ENCODE peak calls at places on chromosomes 7 and 10, in five cellular contexts. J is stimulated activated CD4-positive, alpha-beta T cell treated with anti-CD3 and anti-CD28 coated beads, Interleukin-2, amount 100 ng/mL, for 48 hours; D is left ventricle myocardium superior; S is mucosa of gallbladder; Y is hepatic stellate cell. A is an unnamed sample.

GRCh38 chr7:55343860-55344606 is 21.1 kb upstream of the LANCL2 start:
- DNase-seq in D (no peak), J (no peak), Y (no peak), S (no peak), A (no peak)

GRCh38 chr7:110281362-110281761 is 809.6 kb upstream of the LRRN3 start:
- DNase-seq in S (no peak), D (no peak), Y (no peak), J (no peak), A (no peak)

GRCh38 chr10:34106356-34106885 is 708.7 kb downstream of the PARD3 start:
- DNase-seq in D (no peak), Y (no peak), S (no peak), J (no peak), A (no peak)

GRCh38 chr10:76558996-76559888 is 1078.4 kb downstream of the KCNMA1 start:
- DNase-seq in Y (peak), S (no peak), D (no peak), J (no peak), A (no peak)

GRCh38 chr10:75717126-75717916 is 285.9 kb downstream of the LRMDA start:
- DNase-seq in S (no peak), D (no peak), Y (no peak), J (no peak), A (no peak)

GRCh38 chr10:92062273-92062672 is 138.7 kb downstream of the BTAF1 start:
- DNase-seq in S (no peak), D (no peak), J (no peak), Y (no peak), A (no peak)

GRCh38 chr7:35831208-35831607 is 30.4 kb downstream of the SEPTIN7 start:
- DNase-seq in S (no peak), D (no peak), Y (peak), J (no peak), A (no peak)

GRCh38 chr7:33854178-33854577 is 51.2 kb upstream of the BMPER start:
- DNase-seq in S (no peak), Y (no peak), D (no peak), J (no peak), A (no peak)

GRCh38 chr10:75611081-75611971 is 179.9 kb downstream of the LRMDA start:
- DNase-seq in D (no peak), S (no peak), Y (no peak), J (no peak), A (no peak)

GRCh38 chr7:132580277-132580676 is 4.0 kb upstream of the PLXNA4 start:
- DNase-seq in S (no peak), J (no peak), Y (no peak), D (no peak), A (no peak)

GRCh38 chr10:4359003-4359402 is 467.0 kb upstream of the AKR1E2 start:
- DNase-seq in J (no peak), D (no peak), S (no peak), Y (no peak), A (no peak)

GRCh38 chr10:47160229-47160908 is 139.6 kb upstream of the GDF10 start:
- DNase-seq in D (no peak), S (no peak), J (no peak), Y (no peak), A (no peak)

GRCh38 chr7:54839538-54840213 is 80.7 kb upstream of the SEC61G start:
- DNase-seq in D (peak), Y (peak), J (no peak), S (no peak), A (no peak)

GRCh38 chr7:136033413-136034031 is 56.4 kb upstream of the MTPN start:
- DNase-seq in S (peak), D (peak), J (no peak), Y (no peak), A (no peak)

GRCh38 chr10:95326396-95326795 is 35.6 kb upstream of the PDLIM1 start:
- DNase-seq in Y (no peak), S (no peak), D (no peak), J (no peak), A (no peak)